ENCODE peak calls at places on chromosomes 6 and 20, in four cellular contexts. O, G, F and C are unnamed samples.

GRCh38 chr20:732727-733126 is 35.6 kb downstream of the SLC52A3 start:
- DNase-seq in O (no peak), G (no peak), F (no peak), C (no peak)

GRCh38 chr6:160462551-160463109 is 114.5 kb downstream of the SLC22A3 start:
- DNase-seq in O (peak; percentile 81), G (peak; percentile 58), F (peak; percentile 44), C (no peak)

GRCh38 chr20:49482621-49483017 is at the start of gene KCNB1:
- DNase-seq in O (peak; percentile 67), G (no peak), F (no peak), C (no peak)

GRCh38 chr6:40848038-40848437 is 191.0 kb downstream of the UNC5CL start:
- DNase-seq in O (no peak), G (no peak), F (no peak), C (no peak)

GRCh38 chr6:70843328-70843918 is 113.4 kb downstream of the B3GAT2 start:
- DNase-seq in O (no peak), G (no peak), F (no peak), C (no peak)

GRCh38 chr6:113857565-113858066 is 471 bp downstream of the MARCKS start:
- DNase-seq in O (no peak), G (no peak), F (no peak), C (no peak)

GRCh38 chr6:168053086-168053956 is 25.7 kb downstream of the FRMD1 start:
- DNase-seq in O (no peak), G (no peak), F (no peak), C (no peak)

GRCh38 chr6:21679761-21680265 is 86.3 kb downstream of the SOX4 start:
- DNase-seq in O (peak; percentile 74), G (no peak), F (no peak), C (no peak)

GRCh38 chr20:47724910-47725247 is 60.4 kb downstream of the SULF2 start:
- DNase-seq in O (no peak), G (no peak), F (no peak), C (peak; percentile 54)

GRCh38 chr6:53930330-53930729 is 135.5 kb downstream of the LRRC1 start:
- DNase-seq in O (no peak), G (no peak), F (no peak), C (no peak)

GRCh38 chr6:42352856-42353564 is 98.7 kb downstream of the TRERF1 start:
- DNase-seq in O (peak; percentile 11), G (no peak), F (no peak), C (no peak)

GRCh38 chr20:20364016-20364746 is 3.7 kb upstream of the INSM1 start:
- DNase-seq in O (no peak), G (no peak), F (no peak), C (no peak)

GRCh38 chr20:41714030-41714429 is 95.9 kb upstream of the CHD6 start:
- DNase-seq in O (no peak), G (no peak), F (no peak), C (no peak)

GRCh38 chr6:160042014-160042773 is 73.3 kb downstream of the IGF2R start:
- DNase-seq in O (no peak), G (no peak), F (no peak), C (no peak)

GRCh38 chr20:12152996-12153395 is 235.3 kb downstream of the BTBD3 start:
- DNase-seq in O (no peak), G (no peak), F (no peak), C (no peak)

GRCh38 chr6:2562721-2563120 is 188.0 kb downstream of the MYLK4 start:
- DNase-seq in O (no peak), G (no peak), F (no peak), C (no peak)

GRCh38 chr6:128111096-128111495 is 210.2 kb upstream of the THEMIS start:
- DNase-seq in O (no peak), G (no peak), F (no peak), C (no peak)

GRCh38 chr6:158758464-158758863 is 60.7 kb downstream of the EZR start:
- DNase-seq in O (no peak), G (no peak), F (no peak), C (no peak)

GRCh38 chr6:55652429-55652828 is 73.4 kb upstream of the HMGCLL1 start:
- DNase-seq in O (no peak), G (no peak), F (no peak), C (no peak)

GRCh38 chr6:126063512-126064146 is 77.3 kb downstream of the TRMT11 start:
- DNase-seq in O (no peak), G (no peak), F (no peak), C (no peak)

GRCh38 chr6:38489951-38490350 is 149.8 kb downstream of the BTBD9 start:
- DNase-seq in O (no peak), G (no peak), F (no peak), C (no peak)

GRCh38 chr6:75748743-75749538 is at the start of gene MYO6:
- DNase-seq in O (peak; percentile 61), G (no peak), F (no peak), C (peak; percentile 18)

GRCh38 chr6:34580707-34581560 is 24.8 kb upstream of the SPDEF start:
- DNase-seq in O (no peak), G (no peak), F (no peak), C (no peak)

GRCh38 chr6:24513602-24514001 is 18.8 kb downstream of the ALDH5A1 start:
- DNase-seq in O (no peak), G (no peak), F (no peak), C (no peak)

GRCh38 chr6:90413867-90414266 is 117.2 kb upstream of the BACH2 start:
- DNase-seq in O (no peak), G (no peak), F (no peak), C (peak; percentile 74)

GRCh38 chr6:56058636-56059035 is 183.2 kb upstream of the BMP5 start:
- DNase-seq in O (no peak), G (no peak), F (no peak), C (no peak)